ENCODE peak calls at places on chromosomes 2 and 18, in five cellular contexts. J, I, H, O and N are unnamed samples.

GRCh38 chr18:79495591-79496071 is 99.9 kb downstream of the NFATC1 start:
- DNase-seq in H (no peak), O (no peak), J (peak), I (peak), N (peak)

GRCh38 chr2:42110287-42110973 is 58.7 kb upstream of the EML4 start:
- DNase-seq in J (no peak), O (no peak), H (peak), I (no peak), N (no peak)

GRCh38 chr2:66803651-66804050 is 368.7 kb downstream of the MEIS1 start:
- DNase-seq in O (no peak), I (no peak), H (peak), J (no peak), N (no peak)

GRCh38 chr2:241273552-241273988 is 41.9 kb downstream of the HDLBP start:
- DNase-seq in J (no peak), I (no peak), H (no peak), O (no peak), N (no peak)

GRCh38 chr2:196983934-196984333 is 57.4 kb upstream of the PGAP1 start:
- DNase-seq in J (no peak), H (no peak), I (no peak), O (no peak), N (no peak)

GRCh38 chr2:173874899-173875247 is 90.3 kb downstream of the SP3 start:
- DNase-seq in J (no peak), H (no peak), I (no peak), O (no peak), N (no peak)

GRCh38 chr2:21642647-21643046 is 518.9 kb downstream of the TDRD15 start:
- DNase-seq in J (no peak), I (no peak), H (peak), O (no peak), N (no peak)

GRCh38 chr2:25184254-25184653 is 15.9 kb upstream of the POMC start:
- DNase-seq in O (no peak), I (no peak), J (no peak), H (no peak), N (no peak)

GRCh38 chr2:157509755-157510154 is 65.9 kb upstream of the CYTIP start:
- DNase-seq in I (no peak), J (no peak), H (no peak), O (no peak), N (no peak)

GRCh38 chr2:172774302-172774701 is 38.7 kb downstream of the RAPGEF4 start:
- DNase-seq in O (no peak), I (no peak), H (no peak), J (no peak), N (no peak)

GRCh38 chr2:231709636-231709980 is 1.3 kb downstream of the PTMA start:
- DNase-seq in O (no peak), I (no peak), H (no peak), J (peak), N (peak)

GRCh38 chr2:164841719-164842623 is at the start of gene COBLL1:
- DNase-seq in H (peak), J (peak), I (peak), O (no peak), N (peak)

GRCh38 chr2:36777272-36777671 is 80.8 kb downstream of the VIT start:
- DNase-seq in J (no peak), O (no peak), H (no peak), I (no peak), N (no peak)

GRCh38 chr2:238121511-238122286 is 16.8 kb upstream of the KLHL30 start:
- DNase-seq in I (peak), J (no peak), H (no peak), O (no peak), N (peak)

GRCh38 chr2:37843554-37843953 is 81.5 kb upstream of the RMDN2 start:
- DNase-seq in H (peak), O (no peak), J (no peak), I (no peak), N (no peak)

GRCh38 chr2:65458999-65459398 is 26.6 kb upstream of the SPRED2 start:
- DNase-seq in H (peak), I (no peak), J (no peak), O (no peak), N (no peak)

GRCh38 chr2:231545105-231545902 is 15.1 kb upstream of the NMUR1 start:
- DNase-seq in I (no peak), H (peak), O (peak), J (peak), N (peak)

GRCh38 chr2:237194906-237195305 is 109.2 kb downstream of the COPS8 start:
- DNase-seq in I (no peak), H (no peak), O (no peak), J (no peak), N (no peak)

GRCh38 chr2:175004730-175004979 is 526 bp downstream of the CHN1 start:
- DNase-seq in J (no peak), O (no peak), H (no peak), I (no peak), N (no peak)

GRCh38 chr2:129469389-129469788 is 510.1 kb upstream of the RAB6C start:
- DNase-seq in I (no peak), H (no peak), O (no peak), J (no peak), N (no peak)

GRCh38 chr2:142992843-142993242 is 115.4 kb downstream of the KYNU start:
- DNase-seq in H (peak), O (no peak), I (no peak), J (no peak), N (no peak)

GRCh38 chr2:112700004-112700667 is 20.7 kb upstream of the NT5DC4 start:
- DNase-seq in H (no peak), I (no peak), J (no peak), O (no peak), N (no peak)

GRCh38 chr2:102082591-102083586 is 59.7 kb upstream of the IL1R1 start:
- DNase-seq in O (no peak), J (peak), I (no peak), H (peak), N (no peak)

GRCh38 chr2:32168513-32168912 is 2.8 kb downstream of the SLC30A6 start:
- DNase-seq in J (no peak), O (no peak), I (no peak), H (no peak), N (no peak)

GRCh38 chr18:56627991-56628390 is 10.4 kb downstream of the TXNL1 start:
- DNase-seq in I (no peak), O (no peak), J (no peak), H (no peak), N (no peak)

GRCh38 chr2:227817940-227818568 is 4.4 kb downstream of the CCL20 start:
- DNase-seq in H (peak), J (peak), I (peak), O (no peak), N (peak)

GRCh38 chr2:195051401-195051800 is 605.6 kb upstream of the SLC39A10 start:
- DNase-seq in I (no peak), H (peak), J (no peak), O (no peak), N (no peak)

GRCh38 chr2:38409136-38409903 is 32.2 kb upstream of the ATL2 start:
- DNase-seq in I (no peak), J (no peak), O (no peak), H (no peak), N (peak)

GRCh38 chr2:41965173-41965875 is 82.5 kb upstream of the PKDCC start:
- DNase-seq in J (no peak), H (no peak), O (no peak), I (no peak), N (no peak)

GRCh38 chr18:55868909-55869308 is 280.9 kb upstream of the TCF4 start:
- DNase-seq in H (peak), O (no peak), J (no peak), I (no peak), N (no peak)

GRCh38 chr18:34887881-34888580 is 153.2 kb upstream of the MAPRE2 start:
- DNase-seq in J (no peak), O (no peak), I (no peak), H (no peak), N (no peak)

GRCh38 chr2:195998070-195998469 is 70.6 kb downstream of the DNAH7 start:
- DNase-seq in J (no peak), O (no peak), H (no peak), I (no peak), N (no peak)

GRCh38 chr2:178404380-178404767 is 46.6 kb downstream of the PRKRA start:
- DNase-seq in I (no peak), J (peak), O (no peak), H (peak), N (no peak)

GRCh38 chr18:23453657-23454011 is 547 bp downstream of the RIOK3 start:
- DNase-seq in J (no peak), O (no peak), I (no peak), H (peak), N (no peak)

GRCh38 chr18:22169011-22169888 is at the start of gene GATA6:
- DNase-seq in O (no peak), I (peak), H (peak), J (peak), N (peak)
- H3K27ac ChIP-seq in O (no peak), I (peak), H (peak), J (peak), N (peak)

GRCh38 chr2:17593841-17594482 is 53.5 kb downstream of the VSNL1 start:
- DNase-seq in J (no peak), O (no peak), I (no peak), H (peak), N (no peak)
- H3K27ac ChIP-seq in J (no peak), O (no peak), I (no peak), H (peak), N (no peak)

GRCh38 chr2:64328415-64328722 is 125.6 kb upstream of the LGALSL start:
- DNase-seq in O (no peak), J (no peak), H (no peak), I (no peak), N (no peak)

GRCh38 chr2:64327129-64327509 is 126.8 kb upstream of the LGALSL start:
- DNase-seq in J (no peak), I (no peak), O (no peak), H (no peak), N (no peak)

GRCh38 chr2:64325852-64326577 is 127.9 kb upstream of the LGALSL start:
- DNase-seq in O (no peak), J (no peak), H (no peak), I (no peak), N (no peak)

GRCh38 chr2:64326578-64327050 is 127.3 kb upstream of the LGALSL start:
- DNase-seq in O (no peak), J (no peak), H (no peak), I (no peak), N (no peak)

GRCh38 chr2:64327510-64328414 is 126.2 kb upstream of the LGALSL start:
- DNase-seq in H (peak), I (no peak), J (peak), O (peak), N (peak)
- H3K27ac ChIP-seq in H (no peak), I (peak), J (no peak), O (peak), N (peak)

GRCh38 chr18:46156838-46157237 is 52.7 kb downstream of the HAUS1 start:
- DNase-seq in H (no peak), I (no peak), O (no peak), J (no peak), N (no peak)

GRCh38 chr18:46158498-46158897 is 54.3 kb downstream of the HAUS1 start:
- DNase-seq in J (no peak), I (no peak), O (no peak), H (peak), N (no peak)

GRCh38 chr18:46152808-46153617 is 48.8 kb downstream of the HAUS1 start:
- DNase-seq in J (no peak), I (no peak), H (no peak), O (no peak), N (peak)

GRCh38 chr18:46156124-46156745 is 52.0 kb downstream of the HAUS1 start:
- DNase-seq in H (no peak), J (no peak), I (no peak), O (no peak), N (no peak)

GRCh38 chr18:46155652-46156051 is 51.5 kb downstream of the HAUS1 start:
- DNase-seq in I (no peak), J (no peak), O (no peak), H (peak), N (no peak)
- H3K27ac ChIP-seq in I (no peak), J (no peak), O (no peak), H (no peak), N (peak)

GRCh38 chr2:54941248-54941984 is 108.8 kb downstream of the RTN4 start:
- DNase-seq in I (no peak), O (no peak), H (no peak), J (no peak), N (no peak)
- H3K27ac ChIP-seq in I (no peak), O (peak), H (no peak), J (no peak), N (no peak)

DNA sequence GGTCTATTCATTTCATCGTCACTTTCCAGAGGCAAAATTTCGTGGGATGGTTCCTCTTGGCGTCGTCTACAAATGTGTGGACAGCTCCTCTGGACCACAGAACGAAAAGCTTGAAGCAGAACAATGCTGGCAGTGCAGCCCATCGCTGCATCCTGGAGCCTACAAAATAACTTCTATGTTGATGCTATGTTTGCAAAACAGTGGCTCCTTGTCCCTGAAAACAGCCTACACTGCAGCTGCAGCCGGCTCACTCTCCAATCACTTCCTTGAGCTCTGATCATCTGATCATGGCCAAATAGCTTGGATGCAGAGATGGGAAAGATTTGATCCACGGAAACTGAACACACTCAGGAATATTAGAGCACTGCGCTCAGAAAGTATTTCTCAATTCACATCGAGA is 60.0 kb downstream of the DOCK10 start:
- DNase-seq in H (peak), I (no peak), O (peak), J (peak), N (no peak)
- H3K27ac ChIP-seq in H (peak), I (peak), O (peak), J (peak), N (peak)

DNA sequence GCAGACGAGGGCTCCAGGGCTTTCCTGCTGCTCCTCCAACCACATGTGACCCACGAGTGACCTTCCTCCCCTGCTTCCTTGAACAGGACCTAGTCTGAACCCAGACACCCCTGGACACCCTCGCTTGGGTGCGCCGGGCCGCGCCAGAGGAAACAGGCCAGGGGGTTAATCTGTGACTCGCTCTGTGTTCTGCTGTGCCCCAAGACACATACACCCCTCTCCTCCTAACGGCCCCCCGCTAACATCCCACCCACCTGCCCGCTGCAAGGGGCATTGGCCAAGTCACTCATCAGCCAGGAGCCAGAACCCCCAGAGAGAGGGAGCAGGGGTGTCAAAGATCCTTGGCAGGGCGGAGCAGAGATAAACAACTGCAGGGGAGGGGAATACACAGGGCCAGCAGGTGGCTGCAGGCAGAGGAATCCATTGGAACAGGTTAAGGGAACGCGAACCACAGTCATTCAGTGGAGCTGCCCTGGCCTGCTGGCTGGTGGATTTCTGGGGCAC is 38.1 kb downstream of the TNS1 start:
- DNase-seq in I (peak), O (no peak), J (no peak), H (no peak), N (peak)
- H3K27ac ChIP-seq in I (no peak), O (no peak), J (peak), H (no peak), N (peak)

DNA sequence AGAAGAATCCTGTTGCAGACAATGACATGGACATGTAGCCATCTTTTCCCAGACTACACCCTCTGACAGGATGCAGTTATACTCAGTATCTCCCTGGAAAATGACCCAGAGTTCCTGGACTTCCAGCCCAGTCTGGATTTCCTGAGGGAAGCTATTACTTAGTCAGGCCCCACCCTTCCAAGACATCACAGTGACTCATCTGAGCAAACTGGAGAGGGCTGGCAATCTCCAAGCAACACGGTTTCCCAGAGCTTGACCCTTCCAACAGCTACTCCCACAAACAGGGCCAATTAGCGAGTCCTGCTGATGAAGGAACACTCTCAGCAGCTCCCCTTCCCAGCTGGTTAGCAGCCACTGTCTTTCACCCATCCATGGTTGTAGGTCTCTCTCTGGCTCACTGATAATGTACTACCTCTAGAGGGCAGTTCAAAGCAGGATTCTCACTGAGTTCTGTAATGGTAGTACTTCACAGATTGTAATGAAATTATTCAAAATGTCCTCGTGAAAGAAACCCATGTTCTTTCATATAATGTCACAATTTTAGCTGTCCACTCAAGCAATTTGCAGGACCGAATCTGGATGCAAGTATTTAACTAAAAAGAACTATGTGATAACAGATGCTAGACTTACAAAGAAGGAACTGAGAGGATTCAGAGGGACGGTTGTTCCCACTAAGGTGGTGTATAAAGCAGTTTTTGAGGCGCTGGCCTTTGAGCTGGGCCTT is 110.2 kb downstream of the MDH1 start:
- DNase-seq in O (no peak), H (peak), I (peak), J (peak), N (no peak)
- H3K27ac ChIP-seq in O (no peak), H (peak), I (no peak), J (peak), N (peak)

GRCh38 chr2:207676827-207677354 is 34.5 kb upstream of the CCNYL1 start:
- DNase-seq in J (no peak), I (no peak), H (peak), O (no peak), N (no peak)

GRCh38 chr2:207670887-207671286 is 40.6 kb upstream of the CCNYL1 start:
- DNase-seq in H (no peak), I (no peak), J (no peak), O (no peak), N (no peak)

GRCh38 chr2:207674266-207674774 is 37.1 kb upstream of the CCNYL1 start:
- DNase-seq in J (no peak), H (no peak), O (no peak), I (no peak), N (no peak)

GRCh38 chr2:207674826-207675225 is 36.6 kb upstream of the CCNYL1 start:
- DNase-seq in J (no peak), H (no peak), I (no peak), O (no peak), N (no peak)

DNA sequence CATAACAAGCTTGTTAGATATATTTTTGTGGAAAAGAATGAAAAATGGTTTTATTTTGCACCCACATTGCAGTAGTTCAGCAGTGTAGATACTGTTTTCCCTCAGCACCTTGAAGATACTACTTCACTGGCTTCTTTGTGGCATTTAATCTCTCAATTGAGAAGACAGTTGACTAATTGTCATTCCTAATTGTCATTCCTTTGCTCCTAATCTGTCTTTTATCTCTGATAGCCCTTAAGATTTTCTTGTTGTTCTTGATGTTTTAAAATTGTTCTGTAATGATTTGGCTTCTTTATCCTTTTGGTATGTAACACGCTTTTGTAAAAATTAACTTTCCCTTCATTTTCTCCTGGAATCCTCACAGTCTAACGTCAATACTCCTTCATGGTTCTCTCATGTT is 38.0 kb upstream of the CCNYL1 start:
- DNase-seq in O (no peak), H (no peak), I (no peak), J (no peak), N (no peak)
- H3K27ac ChIP-seq in O (no peak), H (no peak), I (no peak), J (no peak), N (no peak)

DNA sequence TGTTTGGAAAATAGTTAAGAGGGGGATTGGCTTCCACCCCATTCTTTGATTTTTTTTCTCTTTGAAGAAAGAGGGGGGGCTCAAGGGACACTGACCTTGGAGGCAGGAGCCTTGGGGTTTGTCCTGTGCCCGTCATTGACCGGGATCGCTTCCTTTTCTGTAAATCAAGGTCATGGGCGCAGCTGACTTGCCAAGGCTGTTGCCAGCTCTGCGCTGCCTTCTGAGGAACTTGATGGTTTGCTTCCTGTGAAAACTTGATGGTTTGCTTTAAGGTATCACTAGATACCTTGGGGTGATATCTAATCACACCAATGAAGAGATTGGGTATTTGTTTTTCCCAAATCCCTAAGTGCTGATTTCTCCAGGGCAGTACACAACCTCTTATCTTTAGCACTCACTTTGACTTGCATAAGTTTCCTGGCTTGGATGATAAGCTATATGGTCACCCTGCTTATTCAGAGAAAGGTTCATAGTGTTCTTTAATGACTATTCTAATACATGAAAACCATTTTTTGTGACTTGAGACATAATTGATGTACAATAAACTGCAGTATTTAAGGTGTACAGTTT is 56.0 kb downstream of the DGKD start:
- DNase-seq in J (no peak), I (no peak), O (no peak), H (no peak), N (no peak)
- H3K27ac ChIP-seq in J (peak), I (peak), O (no peak), H (no peak), N (no peak)